ENCODE peak calls at places on chromosomes 6 and 20, in eight cellular contexts. Y is cardiac muscle cell, O is activated B cell treated with CpG ODN at 0.5 μM for 24 hours, B is AG04450, J is HepG2, V is cardiac fibroblast, C is breast epithelium, M is psoas muscle. Q is an unnamed sample.

GRCh38 chr6:111030008-111031006 is 48.5 kb downstream of the RPF2 start:
- DNase-seq in J (no peak), C (no peak), B (no peak), M (peak), V (peak), Y (peak), O (no peak), Q (no peak)

GRCh38 chr6:138310294-138310693 is 67.4 kb upstream of the SMIM28 start:
- DNase-seq in J (no peak), Y (peak), C (no peak), V (peak), B (no peak), O (no peak), M (no peak), Q (no peak)

GRCh38 chr6:106128981-106129761 is 43.0 kb downstream of the PRDM1 start:
- DNase-seq in M (no peak), Y (no peak), C (no peak), J (no peak), V (peak), B (peak), O (no peak), Q (no peak)

GRCh38 chr6:26383624-26384417 is 913 bp downstream of the BTN2A2 start:
- DNase-seq in C (peak), V (peak), O (no peak), B (peak), M (no peak), Y (peak), J (no peak), Q (no peak)

GRCh38 chr20:34075647-34076046 is 36.4 kb downstream of the EIF2S2 start:
- DNase-seq in B (no peak), J (no peak), M (no peak), C (no peak), O (no peak), Y (no peak), V (no peak), Q (no peak)

GRCh38 chr6:45715508-45715803 is 300.2 kb downstream of the CLIC5 start:
- DNase-seq in O (no peak), C (no peak), M (no peak), V (no peak), B (no peak), Y (no peak), J (no peak), Q (no peak)

GRCh38 chr20:2108987-2109386 is 7.4 kb downstream of the STK35 start:
- DNase-seq in V (peak), C (no peak), M (no peak), O (no peak), B (peak), Y (no peak), J (peak), Q (no peak)

GRCh38 chr20:60389441-60389840 is 431.2 kb downstream of the CDH26 start:
- DNase-seq in J (no peak), O (no peak), B (no peak), V (no peak), M (no peak), Y (no peak), C (no peak), Q (no peak)

GRCh38 chr20:61120595-61121515 is 131.2 kb upstream of the CDH4 start:
- DNase-seq in O (no peak), Y (peak), B (peak), M (no peak), V (peak), J (peak), C (peak), Q (no peak)

GRCh38 chr6:22134308-22134707 is 162.5 kb downstream of the PRL start:
- DNase-seq in C (no peak), J (no peak), B (no peak), V (no peak), M (no peak), O (no peak), Y (no peak), Q (no peak)

GRCh38 chr6:109527989-109528388 is 45.0 kb upstream of the ZBTB24 start:
- DNase-seq in J (peak), O (no peak), C (no peak), Y (peak), B (no peak), M (no peak), V (peak), Q (no peak)

GRCh38 chr20:24208652-24209051 is 220.1 kb upstream of the GGTLC1 start:
- DNase-seq in J (peak), Y (peak), V (no peak), B (no peak), O (no peak), M (no peak), C (no peak), Q (no peak)

GRCh38 chr6:91135406-91135805 is 548.5 kb upstream of the MAP3K7 start:
- DNase-seq in M (no peak), C (no peak), J (no peak), B (no peak), Y (no peak), O (no peak), V (no peak), Q (no peak)

GRCh38 chr6:40328376-40328987 is 258.7 kb downstream of the LRFN2 start:
- DNase-seq in Y (peak), C (peak), J (no peak), M (no peak), O (no peak), B (no peak), V (no peak), Q (peak)

GRCh38 chr6:142945071-142945445 is at the start of gene HIVEP2:
- DNase-seq in O (peak), J (peak), Y (peak), M (peak), C (peak), V (peak), B (peak), Q (peak)

GRCh38 chr6:95614094-95614493 is 36.8 kb downstream of the MANEA start:
- DNase-seq in C (no peak), M (no peak), Y (no peak), B (no peak), O (no peak), J (no peak), V (peak), Q (no peak)

GRCh38 chr6:66849843-66850242 is 1142.8 kb upstream of the EYS start:
- DNase-seq in B (no peak), Y (no peak), C (no peak), M (no peak), J (no peak), V (no peak), O (no peak), Q (no peak)

DNA sequence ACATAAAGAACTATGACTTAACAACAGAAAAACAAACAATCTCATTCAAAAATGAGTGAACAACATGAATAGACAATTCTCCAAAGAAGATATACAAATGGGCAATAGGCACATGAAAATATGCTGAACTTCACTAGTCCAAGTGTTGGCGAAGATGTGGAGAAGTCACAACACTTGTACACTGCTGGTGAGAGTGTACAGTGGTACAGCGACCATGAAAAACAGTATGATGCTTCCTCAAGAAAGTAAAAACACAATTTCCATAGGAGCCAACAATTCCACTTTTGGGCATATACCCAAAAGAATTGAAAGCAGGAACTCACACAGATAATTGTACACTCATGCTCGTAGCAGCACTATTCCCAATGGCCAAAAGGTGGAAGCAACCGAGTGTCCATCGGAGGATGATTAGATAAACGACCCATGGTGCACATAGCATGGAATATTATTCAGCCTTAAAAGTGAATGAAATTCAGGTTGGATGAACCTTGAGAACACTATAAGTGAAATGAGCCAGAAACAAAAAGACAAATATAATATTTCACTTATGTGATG is 6.6 kb downstream of the HLA-F start:
- DNase-seq in M (no peak), B (no peak), V (no peak), O (no peak), C (no peak), J (no peak), Y (no peak), Q (no peak)
- TF ChIP-seq CTCF in M (no peak), B (no peak), V (no peak), O (no peak), C (no peak), J (no peak), Y (no peak), Q (no peak)

GRCh38 chr20:10047427-10047826 is 12.6 kb downstream of the ANKEF1 start:
- DNase-seq in C (no peak), Y (peak), V (peak), B (no peak), M (no peak), O (no peak), J (peak), Q (no peak)
- TF ChIP-seq CTCF in C (no peak), Y (peak), V (peak), B (peak), M (no peak), O (no peak), J (peak), Q (no peak)

GRCh38 chr20:42678895-42679294 is 510.8 kb downstream of the PTPRT start:
- DNase-seq in V (no peak), B (no peak), O (no peak), M (no peak), J (peak), C (no peak), Y (no peak), Q (no peak)
- TF ChIP-seq CTCF in V (no peak), B (no peak), O (no peak), M (no peak), J (peak), C (no peak), Y (no peak), Q (no peak)

DNA sequence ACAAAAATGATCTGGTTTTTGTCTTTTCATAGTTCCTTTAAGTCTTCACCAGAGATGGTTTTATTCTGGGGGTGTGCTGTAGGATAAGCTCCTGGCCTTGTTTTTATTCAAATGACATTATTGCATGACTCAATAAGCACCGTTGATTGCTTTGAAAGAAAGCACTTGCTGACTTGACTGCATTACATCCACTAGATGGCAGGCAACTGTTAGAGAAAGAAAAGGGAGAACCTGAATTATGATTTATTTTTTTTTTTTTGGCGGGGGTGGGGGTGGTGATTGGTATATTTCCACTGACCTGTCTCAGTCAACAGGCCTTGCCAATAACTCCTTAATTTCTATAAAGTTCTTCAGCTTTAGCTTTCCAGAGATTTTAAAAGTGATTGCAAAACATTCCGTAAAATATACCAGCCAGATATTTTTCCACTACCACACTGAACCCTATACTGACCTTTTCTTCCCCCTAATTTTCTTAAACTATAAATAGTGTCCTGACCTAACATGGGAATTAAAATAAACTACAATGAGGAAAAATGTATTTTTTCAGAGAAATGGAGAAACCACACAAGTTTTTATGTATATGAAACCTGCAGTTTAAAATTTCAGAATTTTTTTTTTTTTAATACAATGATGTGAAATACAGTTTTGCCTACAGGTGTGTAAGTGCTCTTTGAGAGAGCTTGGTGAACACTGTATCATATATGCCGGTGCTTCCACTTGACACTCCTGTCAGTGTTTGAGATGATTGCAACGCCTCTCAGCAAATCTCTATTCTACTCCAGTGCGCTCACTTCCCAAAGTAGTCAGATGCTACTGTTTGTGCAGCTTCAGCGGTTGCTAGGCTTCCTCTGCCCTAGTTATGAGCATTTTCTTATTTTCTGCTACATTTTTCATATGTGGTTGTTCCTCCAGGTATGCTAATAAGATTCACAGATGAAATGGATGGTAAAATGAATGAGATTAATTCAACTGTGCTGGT is 274.3 kb downstream of the CD109 start:
- DNase-seq in J (peak), V (peak), C (no peak), Y (peak), B (peak), O (no peak), M (no peak), Q (no peak)
- TF ChIP-seq CTCF in J (peak), V (peak), C (no peak), Y (peak), B (peak), O (no peak), M (peak), Q (peak)

DNA sequence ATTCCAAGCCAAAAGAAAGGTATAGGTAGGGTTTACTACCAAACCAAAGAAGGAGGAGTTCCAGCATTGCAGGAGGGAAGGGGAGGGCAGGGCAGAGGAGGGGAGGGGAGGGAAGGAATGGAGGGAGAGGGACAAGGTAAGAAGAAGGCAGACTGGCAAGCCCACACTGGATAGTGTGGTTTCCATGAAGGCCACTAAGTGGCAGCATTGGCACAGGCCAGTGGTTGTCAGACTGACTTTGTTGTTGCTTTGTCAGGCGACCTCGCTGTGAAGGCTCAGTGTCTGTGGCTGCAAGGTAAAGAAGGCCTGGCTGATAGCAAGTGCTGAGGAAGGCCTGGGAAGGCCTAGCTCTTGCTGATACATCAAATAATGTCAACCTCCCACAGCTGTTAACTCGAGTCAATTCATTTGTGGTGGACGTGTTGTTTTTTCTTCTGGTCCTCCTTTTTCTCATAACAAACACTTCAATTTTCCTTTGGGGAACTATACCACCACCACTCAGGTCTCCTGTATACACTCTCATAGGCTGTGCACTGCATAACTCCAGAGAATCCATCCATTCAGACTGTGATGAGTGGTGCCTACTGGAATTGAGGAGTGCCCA is 7.7 kb upstream of the ZNF334 start:
- DNase-seq in J (peak), B (peak), M (peak), O (no peak), V (peak), Y (peak), C (peak), Q (no peak)
- TF ChIP-seq CTCF in J (peak), B (peak), M (peak), O (no peak), V (peak), Y (peak), C (no peak), Q (no peak)

DNA sequence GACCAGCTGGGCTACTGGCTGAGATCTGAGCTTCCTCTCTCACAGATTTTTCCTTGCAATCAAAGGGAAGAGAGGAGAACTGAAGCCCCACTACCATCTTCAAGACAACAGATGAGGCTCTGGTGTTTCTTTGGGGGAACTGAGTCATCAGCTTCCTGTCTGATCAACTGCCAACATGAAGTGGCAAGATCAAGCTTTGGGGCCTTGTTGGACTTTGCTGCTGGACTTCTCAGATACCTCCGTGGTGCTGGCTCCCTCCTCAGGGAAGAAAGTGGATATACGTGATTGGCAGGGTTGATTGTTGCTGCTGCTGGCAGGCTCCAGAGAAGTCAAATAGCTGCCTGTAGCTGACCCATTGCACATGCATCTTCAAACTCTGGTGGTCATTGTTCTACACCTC is 3.6 kb upstream of the TOX2 start:
- DNase-seq in O (no peak), C (no peak), V (peak), B (no peak), M (no peak), J (no peak), Y (no peak), Q (no peak)
- TF ChIP-seq CTCF in O (no peak), C (no peak), V (peak), B (peak), M (no peak), J (no peak), Y (peak), Q (no peak)

DNA sequence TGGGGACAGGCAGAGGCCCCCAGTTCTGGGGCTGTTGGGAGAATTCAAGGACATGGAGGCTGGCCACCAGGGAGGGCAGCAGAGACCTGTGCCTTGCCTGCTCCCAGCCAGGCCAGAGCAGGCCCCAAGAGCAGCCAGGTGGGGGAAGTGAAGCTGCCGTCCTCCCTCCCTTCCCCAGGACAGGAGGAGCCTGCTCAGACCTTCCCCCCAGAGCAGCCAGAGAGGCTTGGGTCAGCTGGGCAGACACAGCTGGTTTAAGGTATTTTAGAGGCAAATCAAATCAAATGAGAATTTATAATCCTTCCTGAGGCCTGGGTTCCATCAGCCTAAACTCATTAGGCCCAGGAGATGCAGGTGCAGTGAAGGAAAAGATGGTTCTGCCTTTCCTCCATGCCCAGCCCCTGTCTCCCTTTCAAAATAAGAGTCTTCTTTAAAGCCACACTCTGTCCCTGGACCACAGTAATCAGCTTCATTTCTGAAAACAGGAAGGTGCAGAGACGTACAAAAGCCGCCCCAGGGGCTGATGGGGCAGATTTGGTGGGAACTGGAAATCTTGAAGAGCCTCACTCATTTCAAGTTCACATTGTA is 21.7 kb downstream of the BMP7 start:
- DNase-seq in O (no peak), J (no peak), M (no peak), V (no peak), Y (no peak), C (no peak), B (no peak), Q (no peak)
- TF ChIP-seq CTCF in O (no peak), J (peak), M (no peak), V (no peak), Y (no peak), C (no peak), B (no peak), Q (no peak)

DNA sequence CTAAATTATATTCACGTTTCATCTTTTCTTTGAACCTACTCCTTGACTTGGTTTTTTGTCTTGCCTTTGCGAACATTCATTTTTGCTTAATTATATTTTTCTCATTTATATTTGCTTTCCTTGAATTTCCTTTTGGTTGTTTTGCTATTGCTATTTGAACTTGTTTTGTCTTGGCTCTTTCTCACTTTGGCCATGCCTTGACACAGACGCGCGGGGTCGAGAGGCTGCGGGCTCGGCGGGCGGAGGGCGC is 7.1 kb upstream of the TMEM14A start:
- DNase-seq in J (no peak), O (no peak), C (no peak), B (no peak), Y (no peak), M (no peak), V (no peak), Q (no peak)
- TF ChIP-seq CTCF in J (no peak), O (peak), C (no peak), B (no peak), Y (no peak), M (no peak), V (no peak), Q (no peak)

DNA sequence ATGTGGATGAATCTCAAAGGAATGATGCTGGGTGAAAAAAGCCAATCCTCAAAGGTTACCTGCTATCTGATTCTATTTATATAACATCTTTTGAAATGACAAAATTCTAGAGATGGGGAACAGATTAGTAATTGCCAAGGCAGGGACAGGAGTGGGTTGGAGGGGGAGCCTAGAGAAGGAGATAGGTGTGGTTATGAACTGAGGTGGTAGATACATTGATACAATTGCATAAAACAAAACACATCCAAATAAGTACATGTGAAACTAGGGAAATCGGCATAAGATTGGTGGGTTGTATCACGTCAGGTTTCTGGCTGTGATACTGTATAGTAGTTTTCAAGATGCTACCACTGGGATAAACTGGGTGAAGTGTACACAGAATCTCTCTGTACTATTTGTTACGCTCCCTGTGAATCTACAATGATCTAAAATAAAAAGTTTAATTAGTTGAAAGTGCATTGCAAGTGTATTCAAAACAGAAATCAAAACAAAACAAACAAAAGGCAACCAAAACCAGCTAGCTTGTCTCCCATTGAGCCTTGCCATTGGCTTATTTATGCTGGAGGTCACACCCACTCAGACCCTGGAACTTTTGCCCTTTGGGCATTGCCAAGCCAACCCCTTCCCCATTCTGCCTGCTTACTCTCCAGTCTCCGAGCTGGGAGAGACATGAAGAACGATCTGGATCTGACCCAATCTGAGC is 27.8 kb downstream of the PPP1R16B start:
- DNase-seq in C (no peak), B (no peak), O (no peak), J (no peak), M (no peak), V (no peak), Y (no peak), Q (no peak)
- TF ChIP-seq CTCF in C (no peak), B (no peak), O (no peak), J (no peak), M (no peak), V (no peak), Y (no peak), Q (no peak)

Q was measured in mesothelial cell of epicardium.